ENCODE peak calls at places on chromosomes 2 and 18, in five cellular contexts. D is foreskin fibroblast, U is endothelial cell, A is uterus, V is tibial nerve. C is an unnamed sample.

GRCh38 chr2:28457237-28457636 is 38.6 kb upstream of the PLB1 start:
- DNase-seq in D (no peak), U (no peak), A (no peak), V (no peak), C (no peak)

GRCh38 chr2:178484245-178485041 is 4.2 kb downstream of the PLEKHA3 start:
- DNase-seq in D (peak; percentile 67), U (no peak), A (no peak), V (no peak), C (no peak)

GRCh38 chr2:239465017-239466001 is 64.5 kb upstream of the HDAC4 start:
- DNase-seq in D (peak; percentile 38), U (no peak), A (no peak), V (peak; percentile 65), C (no peak)

GRCh38 chr2:173149491-173149890 is 73.8 kb downstream of the MAP3K20 start:
- DNase-seq in D (peak; percentile 35), U (no peak), A (no peak), V (no peak), C (no peak)

GRCh38 chr2:10919776-10920606 is 8.3 kb downstream of the KCNF1 start:
- DNase-seq in D (no peak), U (no peak), A (no peak), V (no peak), C (no peak)

GRCh38 chr2:172089005-172089504 is 3.7 kb downstream of the DLX1 start:
- DNase-seq in D (no peak), U (no peak), A (no peak), V (no peak), C (no peak)

GRCh38 chr2:238459081-238459629 is 32.4 kb downstream of the ASB1 start:
- DNase-seq in D (peak; percentile 64), U (no peak), A (peak; percentile 66), V (peak; percentile 65), C (no peak)

GRCh38 chr2:46320141-46320567 is 22.9 kb downstream of the EPAS1 start:
- DNase-seq in D (no peak), U (no peak), A (no peak), V (no peak), C (no peak)

GRCh38 chr2:181465686-181466375 is 8.6 kb downstream of the ITGA4 start:
- DNase-seq in D (peak; percentile 92), U (no peak), A (no peak), V (no peak), C (no peak)

GRCh38 chr2:53210538-53210937 is 557.1 kb upstream of the CHAC2 start:
- DNase-seq in D (no peak), U (no peak), A (no peak), V (no peak), C (no peak)

GRCh38 chr2:145411493-145411892 is 891.6 kb upstream of the ZEB2 start:
- DNase-seq in D (no peak), U (no peak), A (no peak), V (no peak), C (no peak)

DNA sequence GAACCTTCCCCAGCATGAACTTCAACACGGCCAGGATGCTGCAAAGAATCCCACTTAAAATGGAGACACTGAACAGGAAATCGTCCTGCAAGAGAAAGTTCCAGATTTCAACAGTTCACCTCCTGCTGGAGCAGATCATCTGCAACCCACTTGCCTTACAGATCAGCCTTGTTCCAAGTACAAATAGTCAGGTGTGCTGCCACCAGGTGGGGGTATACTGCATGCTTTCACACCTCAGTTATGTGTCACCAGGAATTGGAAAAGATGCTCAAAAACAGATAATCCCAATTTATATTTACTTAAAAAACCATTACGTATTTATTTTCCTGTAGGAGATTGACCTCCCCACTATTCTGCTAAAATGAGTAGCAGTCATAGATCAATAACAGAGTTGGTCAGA is 212.3 kb downstream of the MGAT5 start:
- DNase-seq in D (no peak), U (peak; percentile 38), A (no peak), V (no peak), C (peak; percentile 25)
- TF ChIP-seq CTCF in D (no peak), U (peak; percentile 47), A (no peak), V (no peak), C (no peak)

GRCh38 chr2:1889099-1889650 is 144.9 kb upstream of the PXDN start:
- DNase-seq in D (no peak), U (no peak), A (no peak), V (no peak), C (no peak)

GRCh38 chr2:1892529-1893250 is 148.4 kb upstream of the PXDN start:
- DNase-seq in D (no peak), U (no peak), A (no peak), V (no peak), C (peak; percentile 21)

GRCh38 chr2:1893856-1894255 is 149.5 kb upstream of the PXDN start:
- DNase-seq in D (no peak), U (no peak), A (no peak), V (no peak), C (peak; percentile 17)

GRCh38 chr2:1891971-1892486 is 147.7 kb upstream of the PXDN start:
- DNase-seq in D (no peak), U (no peak), A (no peak), V (no peak), C (no peak)

GRCh38 chr2:1891147-1891546 is 146.8 kb upstream of the PXDN start:
- DNase-seq in D (no peak), U (no peak), A (no peak), V (no peak), C (no peak)
- TF ChIP-seq CTCF in D (no peak), U (no peak), A (no peak), V (no peak), C (no peak)

GRCh38 chr18:8635087-8635486 is 25.9 kb downstream of the RAB12 start:
- DNase-seq in D (no peak), U (no peak), A (no peak), V (no peak), C (no peak)
- TF ChIP-seq CTCF in D (no peak), U (no peak), A (no peak), V (no peak), C (no peak)

DNA sequence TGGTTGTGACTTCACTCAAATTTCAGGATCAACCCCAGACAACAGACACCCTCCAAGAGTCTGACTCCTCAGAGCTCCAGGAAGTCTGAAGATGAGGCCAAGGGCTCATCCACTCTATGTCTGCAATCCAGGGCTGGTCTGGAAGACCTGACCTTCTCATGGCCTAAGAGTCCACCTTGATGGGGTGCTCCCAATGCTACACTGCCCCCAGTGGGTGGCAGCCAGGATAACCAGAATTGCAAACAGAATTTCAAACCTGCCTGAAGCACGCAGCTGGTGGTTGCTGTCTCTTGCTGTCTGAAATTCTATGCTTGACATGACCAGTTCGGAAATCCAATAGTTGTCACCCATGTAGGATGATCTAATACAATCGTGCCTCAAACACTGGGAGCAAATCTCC is 96.0 kb downstream of the UXS1 start:
- DNase-seq in D (peak; percentile 14), U (peak; percentile 31), A (no peak), V (no peak), C (no peak)
- TF ChIP-seq CTCF in D (peak; percentile 52), U (peak; percentile 46), A (no peak), V (no peak), C (peak; percentile 32)

DNA sequence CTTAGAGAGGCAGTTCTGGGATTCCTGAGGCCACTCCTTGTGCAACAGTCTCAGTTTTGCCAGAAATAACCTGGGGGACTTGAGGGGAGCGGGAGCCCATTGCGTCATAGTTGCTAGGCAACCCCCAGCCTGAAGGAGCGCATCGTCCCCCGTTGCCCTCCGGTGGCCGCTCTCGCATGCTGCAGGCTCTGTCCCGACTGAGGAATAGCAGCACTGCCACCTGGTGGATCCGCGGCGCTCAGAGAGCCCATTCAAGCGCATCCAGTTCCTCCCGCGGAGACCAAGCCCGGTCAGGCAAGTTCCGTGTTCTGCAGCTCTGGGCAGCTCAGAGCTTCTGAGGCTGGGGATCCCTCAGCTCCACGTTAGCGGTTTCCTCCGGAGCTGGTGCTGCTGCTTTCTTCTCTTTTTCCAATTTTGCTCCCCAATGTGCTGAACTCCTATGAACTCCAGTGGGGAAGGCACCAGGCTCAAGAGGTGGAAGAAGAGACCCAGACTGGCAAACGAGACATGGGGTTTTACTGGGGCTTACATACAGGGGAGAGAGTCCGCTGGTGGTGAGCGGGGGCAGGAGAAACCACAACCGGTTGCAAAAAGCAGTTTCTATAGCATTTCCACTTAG is 15.1 kb downstream of the SLC4A3 start:
- DNase-seq in D (peak; percentile 98), U (peak; percentile 97), A (peak; percentile 99), V (peak; percentile 95), C (peak; percentile 95)
- TF ChIP-seq CTCF in D (peak; percentile 100), U (peak; percentile 91), A (peak; percentile 100), V (peak; percentile 99), C (peak; percentile 92)

GRCh38 chr2:101815154-101815553 is 117.6 kb downstream of the MAP4K4 start:
- DNase-seq in D (no peak), U (no peak), A (no peak), V (no peak), C (no peak)

GRCh38 chr2:101811226-101812015 is 113.9 kb downstream of the MAP4K4 start:
- DNase-seq in D (no peak), U (no peak), A (no peak), V (no peak), C (no peak)

GRCh38 chr2:101814752-101815151 is 117.2 kb downstream of the MAP4K4 start:
- DNase-seq in D (no peak), U (no peak), A (no peak), V (no peak), C (no peak)

GRCh38 chr2:101809656-101810055 is 112.1 kb downstream of the MAP4K4 start:
- DNase-seq in D (peak; percentile 85), U (no peak), A (no peak), V (no peak), C (no peak)

DNA sequence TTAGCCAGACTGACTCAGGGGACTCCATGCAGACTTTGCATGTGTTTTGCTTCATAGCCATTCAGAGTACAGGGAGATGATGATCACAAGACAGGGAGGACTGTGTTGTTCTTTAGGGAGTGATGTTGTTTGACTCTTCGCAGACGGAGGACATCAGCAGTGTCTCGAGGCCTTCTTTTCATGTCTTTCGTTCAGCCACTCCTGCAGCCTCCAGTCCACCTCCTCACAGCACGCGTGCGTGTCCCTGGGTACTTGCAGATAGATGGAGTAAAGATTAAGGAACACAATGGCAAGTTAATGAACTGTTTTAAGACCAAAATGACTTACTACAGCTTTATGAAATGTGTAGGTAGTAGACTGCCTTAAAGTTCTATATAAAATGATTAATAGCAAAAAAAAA is 114.7 kb downstream of the MAP4K4 start:
- DNase-seq in D (no peak), U (no peak), A (no peak), V (no peak), C (no peak)
- TF ChIP-seq CTCF in D (no peak), U (no peak), A (no peak), V (no peak), C (no peak)

DNA sequence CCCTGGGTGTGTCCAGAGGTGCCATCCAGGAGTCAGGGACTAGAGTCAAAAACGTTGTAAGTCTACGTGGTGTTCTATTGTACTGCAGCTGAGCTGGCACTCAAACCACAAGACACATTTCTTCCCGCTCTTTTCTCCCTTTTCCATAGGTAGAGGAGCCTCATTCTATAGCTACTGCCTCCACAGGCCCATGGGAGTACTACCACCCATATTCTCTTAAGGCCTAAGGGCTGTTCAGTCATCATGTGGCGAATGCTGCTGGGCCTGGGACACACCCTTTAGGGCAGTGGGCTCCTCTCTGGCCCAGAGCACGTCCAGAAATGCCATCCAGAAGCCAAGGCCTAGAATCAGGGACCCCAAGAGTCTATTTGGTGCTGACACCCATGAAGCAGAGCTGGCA is 1271.7 kb downstream of the CNTNAP5 start:
- DNase-seq in D (no peak), U (no peak), A (no peak), V (no peak), C (no peak)
- TF ChIP-seq CTCF in D (no peak), U (no peak), A (no peak), V (no peak), C (no peak)

GRCh38 chr2:63272560-63272959 is 221.9 kb downstream of the OTX1 start:
- DNase-seq in D (no peak), U (no peak), A (no peak), V (no peak), C (no peak)
- TF ChIP-seq CTCF in D (no peak), U (no peak), A (no peak), V (no peak), C (no peak)